ENCODE peak calls at places on chromosomes 11 and 22, in ten cellular contexts. A is HepG2, L is tibial nerve, U is stomach, O is sigmoid colon, K is A549, Q is transverse colon, Z is K562, C is H1, M is suprapubic skin. G is an unnamed sample.

GRCh38 chr11:112725636-112726035 is 235.6 kb upstream of the NCAM1 start:
- DNase-seq in Q (no peak), A (no peak), Z (no peak), C (no peak), M (no peak), L (no peak), U (no peak), O (no peak), K (no peak), G (no peak)

GRCh38 chr11:114326151-114326550 is 30.0 kb downstream of the NNMT start:
- DNase-seq in Q (no peak), M (no peak), Z (no peak), K (no peak), A (no peak), L (no peak), C (no peak), O (no peak), U (no peak), G (no peak)

GRCh38 chr11:125410091-125410490 is 86.0 kb downstream of the FEZ1 start:
- DNase-seq in M (no peak), U (no peak), Z (no peak), Q (no peak), C (peak), K (no peak), L (no peak), O (no peak), A (no peak), G (no peak)

GRCh38 chr11:45930031-45930794 is 7.8 kb downstream of the LARGE2 start:
- DNase-seq in Q (peak), L (no peak), U (peak), Z (no peak), C (no peak), A (no peak), O (peak), M (no peak), K (no peak), G (no peak)

GRCh38 chr11:6646040-6646439 is 9.6 kb downstream of the DCHS1 start:
- DNase-seq in O (peak), K (no peak), U (no peak), M (no peak), Q (no peak), C (no peak), Z (peak), A (no peak), L (peak), G (peak)

GRCh38 chr22:32809786-32810185 is 8.3 kb downstream of the TIMP3 start:
- DNase-seq in K (no peak), L (no peak), C (no peak), Q (no peak), A (no peak), U (no peak), M (no peak), Z (no peak), O (peak), G (no peak)

GRCh38 chr22:36359172-36359973 is 28.4 kb downstream of the MYH9 start:
- DNase-seq in O (no peak), C (no peak), Q (no peak), M (no peak), K (no peak), U (no peak), Z (no peak), A (no peak), L (no peak), G (no peak)

GRCh38 chr11:117396970-117397369 is 69.3 kb downstream of the CEP164 start:
- DNase-seq in K (no peak), U (no peak), Z (no peak), C (no peak), A (no peak), M (peak), Q (no peak), L (no peak), O (peak), G (no peak)

GRCh38 chr11:121067453-121067852 is 33.6 kb upstream of the TECTA start:
- DNase-seq in M (no peak), O (no peak), L (no peak), U (no peak), Q (no peak), Z (no peak), K (no peak), C (no peak), A (peak), G (no peak)

GRCh38 chr11:65224939-65225283 is 36.9 kb upstream of the POLA2 start:
- DNase-seq in O (peak), U (peak), A (no peak), K (peak), Z (peak), L (peak), C (no peak), Q (peak), M (no peak), G (no peak)

GRCh38 chr11:126993599-126993998 is 7.0 kb downstream of the KIRREL3 start:
- DNase-seq in A (no peak), C (no peak), K (no peak), O (no peak), L (no peak), Z (no peak), Q (no peak), U (no peak), M (no peak), G (no peak)

GRCh38 chr22:23121026-23121823 is 20.6 kb downstream of the RSPH14 start:
- DNase-seq in K (no peak), C (no peak), Q (no peak), L (no peak), A (no peak), O (no peak), Z (peak), U (no peak), M (no peak), G (no peak)

GRCh38 chr22:23120415-23120899 is 21.3 kb downstream of the RSPH14 start:
- DNase-seq in K (no peak), Q (no peak), O (no peak), U (no peak), C (no peak), A (no peak), L (no peak), Z (peak), M (no peak), G (no peak)

GRCh38 chr22:23118647-23119491 is 22.9 kb downstream of the RSPH14 start:
- DNase-seq in A (no peak), U (no peak), Q (no peak), O (no peak), M (no peak), Z (peak), L (no peak), C (no peak), K (no peak), G (no peak)

GRCh38 chr22:23117890-23118646 is 23.7 kb downstream of the RSPH14 start:
- DNase-seq in L (no peak), Q (no peak), U (no peak), C (no peak), A (no peak), O (no peak), M (no peak), Z (peak), K (no peak), G (no peak)

GRCh38 chr22:23119492-23120414 is 22.0 kb downstream of the RSPH14 start:
- DNase-seq in U (no peak), L (no peak), C (no peak), Q (no peak), Z (no peak), K (no peak), M (no peak), A (no peak), O (no peak), G (no peak)
- TF ChIP-seq EP300 in U (no peak), L (no peak), C (no peak), Q (no peak), Z (no peak), K (no peak), M (no peak), A (no peak), O (no peak), G (no peak)

GRCh38 chr11:129319201-129319600 is 56.4 kb upstream of the BARX2 start:
- DNase-seq in M (no peak), L (no peak), O (no peak), A (no peak), Z (no peak), C (no peak), K (no peak), Q (no peak), U (no peak), G (no peak)

GRCh38 chr11:129315781-129316579 is 59.7 kb upstream of the BARX2 start:
- DNase-seq in Z (no peak), L (no peak), Q (peak), O (no peak), U (peak), C (peak), K (no peak), A (peak), M (no peak), G (no peak)

GRCh38 chr11:129319751-129320150 is 55.9 kb upstream of the BARX2 start:
- DNase-seq in O (no peak), C (peak), K (no peak), A (no peak), M (no peak), U (no peak), Q (no peak), L (no peak), Z (no peak), G (no peak)

GRCh38 chr11:129316781-129317180 is 58.9 kb upstream of the BARX2 start:
- DNase-seq in C (peak), K (no peak), A (no peak), M (no peak), O (no peak), L (no peak), U (no peak), Z (no peak), Q (no peak), G (no peak)

GRCh38 chr11:129317564-129317963 is 58.1 kb upstream of the BARX2 start:
- DNase-seq in M (no peak), Z (no peak), L (no peak), K (no peak), Q (no peak), A (no peak), U (no peak), C (no peak), O (no peak), G (no peak)
- TF ChIP-seq POLR2A in M (no peak), Z (no peak), L (no peak), K (no peak), Q (no peak), A (no peak), U (no peak), C (no peak), O (no peak), G (no peak)

GRCh38 chr11:132601863-132602262 is 930.4 kb downstream of the OPCML start:
- DNase-seq in L (no peak), Z (no peak), A (no peak), Q (no peak), O (no peak), C (no peak), M (no peak), U (no peak), K (no peak), G (no peak)

GRCh38 chr11:132607575-132607974 is 924.7 kb downstream of the OPCML start:
- DNase-seq in A (no peak), C (no peak), Q (no peak), O (no peak), Z (no peak), K (no peak), M (no peak), L (no peak), U (no peak), G (no peak)

GRCh38 chr11:132610216-132610615 is 922.1 kb downstream of the OPCML start:
- DNase-seq in Q (no peak), M (no peak), L (no peak), U (no peak), K (no peak), A (no peak), O (no peak), C (no peak), Z (no peak), G (no peak)

GRCh38 chr11:132605794-132606570 is 926.3 kb downstream of the OPCML start:
- DNase-seq in U (no peak), Z (no peak), L (no peak), A (no peak), O (no peak), K (no peak), Q (no peak), C (no peak), M (no peak), G (no peak)

DNA sequence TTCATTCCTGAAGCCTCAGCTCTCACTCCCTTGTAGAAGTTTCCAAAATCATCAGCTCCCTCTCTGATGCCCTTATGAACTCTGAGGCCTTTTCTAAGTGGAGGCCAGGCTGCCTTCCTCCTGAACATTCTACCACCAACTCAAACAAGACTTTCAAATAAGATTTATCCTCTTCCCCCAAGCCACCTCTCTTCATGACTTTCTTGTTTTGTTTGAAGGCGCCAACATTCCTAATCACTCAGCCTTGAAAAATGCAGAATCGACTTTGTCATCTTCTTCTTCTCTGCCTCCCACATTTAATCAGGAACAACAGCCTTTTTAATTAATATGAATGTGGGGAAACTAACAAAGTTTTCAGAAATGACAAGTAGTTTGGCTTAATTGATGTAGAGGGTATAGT is 927.9 kb downstream of the OPCML start:
- DNase-seq in A (no peak), U (no peak), K (no peak), Q (no peak), C (no peak), M (no peak), O (no peak), L (no peak), Z (no peak), G (no peak)
- TF ChIP-seq EP300 in A (no peak), U (no peak), K (no peak), Q (no peak), C (no peak), M (no peak), O (no peak), L (no peak), Z (no peak), G (no peak)

GRCh38 chr22:42994276-42994916 is 20.6 kb downstream of the PACSIN2 start:
- DNase-seq in L (no peak), O (peak), U (peak), K (no peak), Z (no peak), M (no peak), A (peak), C (no peak), Q (peak), G (no peak)

GRCh38 chr22:42997577-42997976 is 17.4 kb downstream of the PACSIN2 start:
- DNase-seq in Q (no peak), Z (no peak), O (peak), M (no peak), K (no peak), C (no peak), L (no peak), A (no peak), U (no peak), G (no peak)

GRCh38 chr22:42994917-42995562 is 19.9 kb downstream of the PACSIN2 start:
- DNase-seq in C (no peak), Q (peak), U (peak), A (peak), M (no peak), Z (no peak), K (peak), L (no peak), O (peak), G (no peak)

GRCh38 chr22:42993651-42994275 is 21.2 kb downstream of the PACSIN2 start:
- DNase-seq in K (no peak), Q (no peak), U (peak), M (no peak), A (peak), Z (no peak), L (no peak), C (no peak), O (peak), G (no peak)

DNA sequence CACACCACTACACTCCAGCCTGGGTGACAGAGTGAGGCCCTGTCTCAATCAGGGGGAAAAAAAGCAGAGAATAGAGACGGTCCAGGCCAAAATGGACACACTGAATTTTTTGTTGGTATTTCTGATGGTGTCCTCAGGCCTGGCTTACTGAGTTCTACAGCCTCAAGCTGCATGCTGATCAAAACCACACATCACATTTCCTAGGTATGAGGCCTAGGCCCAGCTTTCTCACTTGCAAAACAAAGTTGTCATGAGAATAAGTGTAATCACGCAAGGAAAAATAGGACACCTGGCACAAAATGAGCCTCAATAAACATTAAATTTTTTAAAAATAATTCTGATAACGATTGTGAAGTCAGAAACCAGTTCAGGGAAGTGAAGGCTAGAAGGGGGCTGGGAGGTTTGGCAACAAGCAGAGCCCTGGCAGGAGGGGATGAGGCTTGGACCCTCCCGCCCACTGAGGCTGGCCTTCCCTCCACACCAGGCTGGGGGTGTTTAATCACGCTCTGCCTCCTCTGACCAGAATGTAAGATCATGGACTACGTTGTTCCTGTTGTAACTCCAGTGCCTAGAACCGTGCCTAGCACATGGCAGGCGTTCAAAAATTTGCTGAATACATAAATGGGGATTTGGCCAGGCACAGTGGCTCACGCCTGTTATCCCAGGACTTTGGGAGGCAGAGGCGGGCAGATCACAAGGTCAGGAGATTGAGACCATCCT is 18.1 kb downstream of the PACSIN2 start:
- DNase-seq in C (no peak), O (peak), Z (no peak), L (no peak), A (no peak), K (no peak), Q (no peak), M (no peak), U (no peak), G (no peak)
- TF ChIP-seq POLR2A in C (no peak), O (no peak), Z (no peak), L (no peak), A (no peak), K (no peak), Q (no peak), M (no peak), U (no peak), G (no peak)

DNA sequence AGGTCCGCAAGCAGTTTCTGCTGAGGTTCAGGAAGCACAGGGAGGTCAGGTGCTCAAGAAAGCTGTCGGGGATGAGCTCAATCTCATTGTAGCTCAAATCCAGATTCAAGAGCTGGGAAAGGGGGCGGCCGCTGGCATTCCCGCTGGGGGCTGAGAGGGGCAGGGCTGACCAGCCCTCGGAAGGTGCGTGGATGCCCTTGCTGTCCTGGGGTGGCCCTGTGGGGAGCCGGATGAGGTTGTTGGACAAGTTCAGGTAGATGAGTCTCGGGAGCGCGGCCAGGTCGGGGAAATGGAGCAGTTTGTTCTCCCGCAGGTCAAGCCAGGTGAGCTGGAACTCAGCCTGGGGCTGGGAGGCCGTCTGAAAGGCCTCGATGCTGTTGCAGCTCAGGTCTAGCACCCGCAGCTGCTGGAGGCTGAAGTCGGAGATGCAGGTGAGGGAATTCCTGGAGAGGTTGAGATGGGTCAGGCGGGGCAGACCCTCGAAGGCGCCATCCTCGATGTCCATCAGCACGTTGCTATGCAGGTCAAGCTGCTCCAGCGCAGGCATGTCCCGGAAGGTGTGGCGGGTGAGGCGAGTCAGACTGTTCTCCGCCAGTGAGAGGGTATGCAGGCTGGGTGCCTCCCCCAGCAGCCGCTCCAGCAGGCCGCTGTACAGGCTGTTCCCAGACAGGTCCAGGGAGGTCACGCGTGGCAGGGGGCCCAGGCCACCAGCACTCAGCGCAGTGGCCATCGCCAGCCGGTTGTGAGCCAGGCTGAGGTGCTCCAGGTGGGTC is 9.8 kb downstream of the LRRC32 start:
- DNase-seq in C (no peak), K (no peak), Z (no peak), L (no peak), Q (peak), M (peak), A (no peak), U (no peak), O (peak), G (peak)
- TF ChIP-seq EP300 in C (no peak), K (no peak), Z (no peak), L (no peak), Q (no peak), M (no peak), A (no peak), U (no peak), O (no peak), G (no peak)

GRCh38 chr11:951507-951906 is 25.8 kb downstream of the AP2A2 start:
- DNase-seq in M (no peak), L (no peak), O (no peak), A (no peak), K (no peak), U (no peak), Q (no peak), C (no peak), Z (no peak), G (no peak)
- TF ChIP-seq POLR2A in M (no peak), L (no peak), O (no peak), A (no peak), K (no peak), U (no peak), Q (no peak), C (no peak), Z (no peak), G (no peak)

GRCh38 chr11:28366549-28367341 is 258.6 kb downstream of the METTL15 start:
- DNase-seq in C (no peak), Q (no peak), U (no peak), A (no peak), L (no peak), M (no peak), O (no peak), Z (no peak), K (no peak), G (no peak)
- TF ChIP-seq EP300 in C (no peak), Q (no peak), U (no peak), A (no peak), L (no peak), M (no peak), O (no peak), Z (no peak), K (no peak), G (no peak)

DNA sequence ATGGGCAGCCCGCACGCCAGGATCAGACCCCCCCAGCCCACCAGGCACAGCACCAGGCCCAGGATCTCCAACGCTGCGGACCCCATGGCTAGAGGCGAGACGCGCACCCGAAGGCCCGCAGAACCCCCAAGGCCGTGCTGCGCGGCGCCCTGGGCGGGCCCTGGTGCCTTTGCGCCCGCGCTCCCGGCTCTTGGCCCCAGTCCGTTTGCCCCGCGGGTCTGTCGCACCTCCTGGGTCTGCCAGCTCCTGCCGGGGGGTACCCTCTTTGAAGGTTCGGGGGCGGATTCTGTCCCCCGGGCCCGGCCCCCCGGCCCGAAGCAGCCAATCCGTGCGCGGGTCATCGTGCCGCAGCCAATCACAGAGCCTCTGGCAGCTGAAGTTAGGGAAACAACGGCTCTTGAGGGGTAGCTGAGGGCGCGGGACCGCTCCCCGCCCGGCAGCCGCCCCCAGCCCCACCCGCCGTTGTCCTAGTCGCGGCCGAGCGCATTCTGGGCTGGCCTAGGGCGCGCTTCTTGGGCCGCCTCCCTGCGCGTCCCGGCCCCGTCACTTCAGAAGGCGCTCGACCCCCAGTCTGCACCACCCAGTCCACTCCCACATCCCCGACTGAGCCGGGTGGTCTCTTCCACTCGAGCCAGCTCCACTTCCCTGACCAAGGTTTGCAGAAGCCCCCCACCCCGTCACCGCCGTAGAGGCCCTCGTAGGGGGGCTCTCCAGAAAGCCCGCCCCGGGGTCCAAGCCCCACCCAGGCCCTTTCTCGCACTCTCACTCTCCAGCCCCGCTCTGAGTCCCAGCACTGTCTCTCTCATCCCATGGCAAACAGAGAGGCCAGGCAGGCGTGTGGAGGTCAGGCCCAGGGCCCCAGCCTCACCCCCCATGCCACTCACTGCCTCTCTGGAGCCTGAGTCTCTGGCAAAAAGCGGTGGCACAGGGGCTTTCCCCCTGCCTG is at the start of gene CLDN5:
- DNase-seq in A (no peak), K (no peak), M (peak), C (peak), Z (peak), U (no peak), L (no peak), O (no peak), Q (no peak), G (peak)
- TF ChIP-seq POLR2A in A (no peak), K (no peak), M (no peak), C (no peak), Z (no peak), U (no peak), L (no peak), O (no peak), Q (peak), G (no peak)

G was measured in ovary.